ENCODE peak calls at places on chromosomes 5 and 9, in four cellular contexts. One of them, this sample, is unnamed.
A peak's percentile ranks its signal among the peaks of the same experiment; 100 is the strongest.

GRCh38 chr5:56669534-56670483 is 145.5 kb upstream of the MAP3K1 start:
- DNase-seq in heart right ventricle: no peak
- DNase-seq in iris pigment epithelial cell: peak; percentile 23
- DNase-seq in body of pancreas: peak; percentile 84
- DNase-seq in this sample: no peak

GRCh38 chr9:77851862-77852602 is 179.6 kb downstream of the GNAQ start:
- DNase-seq in body of pancreas: no peak
- DNase-seq in heart right ventricle: no peak
- DNase-seq in iris pigment epithelial cell: no peak
- DNase-seq in this sample: no peak

GRCh38 chr5:97636766-97637165 is 453.7 kb upstream of the RIOK2 start:
- DNase-seq in body of pancreas: no peak
- DNase-seq in heart right ventricle: no peak
- DNase-seq in iris pigment epithelial cell: peak; percentile 8
- DNase-seq in this sample: no peak

GRCh38 chr5:167708449-167708848 is 583.0 kb upstream of the WWC1 start:
- DNase-seq in iris pigment epithelial cell: no peak
- DNase-seq in heart right ventricle: no peak
- DNase-seq in body of pancreas: no peak
- DNase-seq in this sample: no peak

GRCh38 chr9:3541206-3541605 is 15.4 kb upstream of the RFX3 start:
- DNase-seq in iris pigment epithelial cell: no peak
- DNase-seq in heart right ventricle: no peak
- DNase-seq in body of pancreas: no peak
- DNase-seq in this sample: no peak

GRCh38 chr9:116323571-116323970 is 170.0 kb downstream of the PAPPA start:
- DNase-seq in heart right ventricle: no peak
- DNase-seq in body of pancreas: no peak
- DNase-seq in iris pigment epithelial cell: no peak
- DNase-seq in this sample: no peak

GRCh38 chr9:5388026-5388806 is 48.5 kb upstream of the RLN1 start:
- DNase-seq in body of pancreas: no peak
- DNase-seq in heart right ventricle: no peak
- DNase-seq in iris pigment epithelial cell: peak; percentile 66
- DNase-seq in this sample: peak; percentile 83

GRCh38 chr9:87223397-87224246 is 274.0 kb upstream of the DAPK1 start:
- DNase-seq in body of pancreas: no peak
- DNase-seq in heart right ventricle: no peak
- DNase-seq in iris pigment epithelial cell: no peak
- DNase-seq in this sample: peak; percentile 41

GRCh38 chr5:138725885-138726457 is 27.3 kb upstream of the CTNNA1 start:
- DNase-seq in body of pancreas: no peak
- DNase-seq in heart right ventricle: peak; percentile 22
- DNase-seq in iris pigment epithelial cell: no peak
- DNase-seq in this sample: peak; percentile 21

GRCh38 chr9:110700953-110701352 is 32.4 kb downstream of the MUSK start:
- DNase-seq in heart right ventricle: no peak
- DNase-seq in body of pancreas: no peak
- DNase-seq in iris pigment epithelial cell: peak; percentile 49
- DNase-seq in this sample: peak; percentile 28

GRCh38 chr5:66440202-66440680 is 156.0 kb upstream of the MAST4 start:
- DNase-seq in iris pigment epithelial cell: peak; percentile 1
- DNase-seq in body of pancreas: no peak
- DNase-seq in heart right ventricle: no peak
- DNase-seq in this sample: peak; percentile 34

GRCh38 chr5:74521401-74521800 is 119.1 kb downstream of the ENC1 start:
- DNase-seq in body of pancreas: no peak
- DNase-seq in heart right ventricle: no peak
- DNase-seq in iris pigment epithelial cell: no peak
- DNase-seq in this sample: no peak

GRCh38 chr5:56112526-56113121 is 117.9 kb upstream of the IL6ST start:
- DNase-seq in body of pancreas: no peak
- DNase-seq in heart right ventricle: no peak
- DNase-seq in iris pigment epithelial cell: peak; percentile 86
- DNase-seq in this sample: peak; percentile 93

GRCh38 chr9:6502399-6502798 is 89.4 kb downstream of the UHRF2 start:
- DNase-seq in heart right ventricle: no peak
- DNase-seq in body of pancreas: no peak
- DNase-seq in iris pigment epithelial cell: peak; percentile 67
- DNase-seq in this sample: peak; percentile 32

GRCh38 chr5:179915406-179915935 is 7.8 kb upstream of the TBC1D9B start:
- DNase-seq in heart right ventricle: no peak
- DNase-seq in body of pancreas: no peak
- DNase-seq in iris pigment epithelial cell: no peak
- DNase-seq in this sample: no peak

This sample was measured in amniotic epithelial cell.